ENCODE peak calls at places on chromosome 16, in five cellular contexts. One of them, this sample, is unnamed.

GRCh38 chr16:68756250-68757051 is 19.4 kb downstream of the CDH1 start:
- DNase-seq in AG04449: no peak
- DNase-seq in uterus: no peak
- DNase-seq in CD8-positive, alpha-beta T cell: peak; percentile 22
- DNase-seq in astrocyte of the cerebellum: no peak
- DNase-seq in this sample: no peak

GRCh38 chr16:86171329-86171728 is 272.4 kb downstream of the IRF8 start:
- DNase-seq in astrocyte of the cerebellum: no peak
- DNase-seq in AG04449: no peak
- DNase-seq in CD8-positive, alpha-beta T cell: no peak
- DNase-seq in uterus: no peak
- DNase-seq in this sample: peak; percentile 11

GRCh38 chr16:85566502-85567100 is 46.5 kb upstream of the GSE1 start:
- DNase-seq in uterus: no peak
- DNase-seq in astrocyte of the cerebellum: no peak
- DNase-seq in AG04449: no peak
- DNase-seq in CD8-positive, alpha-beta T cell: no peak
- DNase-seq in this sample: no peak

GRCh38 chr16:82625066-82625968 is 1.5 kb upstream of the CDH13 start:
- DNase-seq in AG04449: no peak
- DNase-seq in CD8-positive, alpha-beta T cell: no peak
- DNase-seq in astrocyte of the cerebellum: no peak
- DNase-seq in uterus: no peak
- DNase-seq in this sample: no peak

GRCh38 chr16:82016268-82016667 is 5.0 kb upstream of the SDR42E1 start:
- DNase-seq in CD8-positive, alpha-beta T cell: no peak
- DNase-seq in astrocyte of the cerebellum: peak; percentile 35
- DNase-seq in AG04449: no peak
- DNase-seq in uterus: no peak
- DNase-seq in this sample: peak; percentile 58

GRCh38 chr16:25155553-25156460 is 44.3 kb downstream of the LCMT1 start:
- DNase-seq in CD8-positive, alpha-beta T cell: no peak
- DNase-seq in astrocyte of the cerebellum: no peak
- DNase-seq in uterus: no peak
- DNase-seq in AG04449: no peak
- DNase-seq in this sample: no peak

GRCh38 chr16:48385272-48385953 is at the start of gene SIAH1:
- DNase-seq in AG04449: no peak
- DNase-seq in uterus: peak; percentile 79
- DNase-seq in astrocyte of the cerebellum: no peak
- DNase-seq in CD8-positive, alpha-beta T cell: peak; percentile 85
- DNase-seq in this sample: peak; percentile 77

GRCh38 chr16:78665373-78665772 is 565.9 kb downstream of the WWOX start:
- DNase-seq in astrocyte of the cerebellum: no peak
- DNase-seq in uterus: no peak
- DNase-seq in CD8-positive, alpha-beta T cell: no peak
- DNase-seq in AG04449: no peak
- DNase-seq in this sample: peak; percentile 27

GRCh38 chr16:57578521-57579360 is 36.3 kb downstream of the ADGRG5 start:
- DNase-seq in CD8-positive, alpha-beta T cell: no peak
- DNase-seq in astrocyte of the cerebellum: no peak
- DNase-seq in uterus: no peak
- DNase-seq in AG04449: no peak
- DNase-seq in this sample: no peak

GRCh38 chr16:20415541-20415940 is 6.2 kb downstream of the ACSM5 start:
- DNase-seq in AG04449: no peak
- DNase-seq in CD8-positive, alpha-beta T cell: no peak
- DNase-seq in uterus: no peak
- DNase-seq in astrocyte of the cerebellum: no peak
- DNase-seq in this sample: no peak

GRCh38 chr16:57824880-57825279 is 22.6 kb upstream of the KIFC3 start:
- DNase-seq in uterus: no peak
- DNase-seq in CD8-positive, alpha-beta T cell: no peak
- DNase-seq in AG04449: no peak
- DNase-seq in astrocyte of the cerebellum: no peak
- DNase-seq in this sample: no peak

GRCh38 chr16:17205279-17206139 is 265.3 kb downstream of the XYLT1 start:
- DNase-seq in CD8-positive, alpha-beta T cell: no peak
- DNase-seq in AG04449: peak; percentile 57
- DNase-seq in uterus: no peak
- DNase-seq in astrocyte of the cerebellum: peak; percentile 59
- DNase-seq in this sample: peak; percentile 92

GRCh38 chr16:64469351-64469750 is 652.5 kb downstream of the CDH11 start:
- DNase-seq in AG04449: no peak
- DNase-seq in astrocyte of the cerebellum: no peak
- DNase-seq in CD8-positive, alpha-beta T cell: no peak
- DNase-seq in uterus: no peak
- DNase-seq in this sample: no peak

GRCh38 chr16:26220894-26221293 is 529.1 kb downstream of the HS3ST4 start:
- DNase-seq in uterus: no peak
- DNase-seq in AG04449: no peak
- DNase-seq in CD8-positive, alpha-beta T cell: no peak
- DNase-seq in astrocyte of the cerebellum: no peak
- DNase-seq in this sample: no peak

GRCh38 chr16:15865742-15866141 is 8.9 kb upstream of the MYH11 start:
- DNase-seq in CD8-positive, alpha-beta T cell: no peak
- DNase-seq in astrocyte of the cerebellum: peak; percentile 67
- DNase-seq in uterus: no peak
- DNase-seq in AG04449: no peak
- DNase-seq in this sample: peak; percentile 58

GRCh38 chr16:11264155-11264832 is 4.8 kb downstream of the TNP2 start:
- DNase-seq in AG04449: no peak
- DNase-seq in uterus: no peak
- DNase-seq in CD8-positive, alpha-beta T cell: no peak
- DNase-seq in astrocyte of the cerebellum: no peak
- DNase-seq in this sample: no peak

GRCh38 chr16:57590654-57591085 is 37.8 kb upstream of the ADGRG1 start:
- DNase-seq in AG04449: no peak
- DNase-seq in CD8-positive, alpha-beta T cell: no peak
- DNase-seq in uterus: peak; percentile 38
- DNase-seq in astrocyte of the cerebellum: no peak
- DNase-seq in this sample: peak; percentile 42

GRCh38 chr16:79717324-79717848 is 116.8 kb upstream of the MAF start:
- DNase-seq in CD8-positive, alpha-beta T cell: no peak
- DNase-seq in uterus: no peak
- DNase-seq in AG04449: no peak
- DNase-seq in astrocyte of the cerebellum: no peak
- DNase-seq in this sample: no peak

GRCh38 chr16:23514381-23515152 is 4.3 kb upstream of the GGA2 start:
- DNase-seq in AG04449: no peak
- DNase-seq in uterus: no peak
- DNase-seq in CD8-positive, alpha-beta T cell: no peak
- DNase-seq in astrocyte of the cerebellum: no peak
- DNase-seq in this sample: no peak

GRCh38 chr16:10941127-10941933 is 938 bp downstream of the DEXI start:
- DNase-seq in astrocyte of the cerebellum: no peak
- DNase-seq in CD8-positive, alpha-beta T cell: no peak
- DNase-seq in AG04449: no peak
- DNase-seq in uterus: no peak
- DNase-seq in this sample: no peak

GRCh38 chr16:12613131-12613991 is 190.3 kb downstream of the CPPED1 start:
- DNase-seq in uterus: no peak
- DNase-seq in AG04449: no peak
- DNase-seq in astrocyte of the cerebellum: peak; percentile 12
- DNase-seq in CD8-positive, alpha-beta T cell: no peak
- DNase-seq in this sample: peak; percentile 12

GRCh38 chr16:67516296-67517177 is 12.1 kb upstream of the RIPOR1 start:
- DNase-seq in uterus: no peak
- DNase-seq in AG04449: no peak
- DNase-seq in astrocyte of the cerebellum: no peak
- DNase-seq in CD8-positive, alpha-beta T cell: no peak
- DNase-seq in this sample: peak; percentile 57

GRCh38 chr16:11245988-11246387 is 10.0 kb downstream of the SOCS1 start:
- DNase-seq in astrocyte of the cerebellum: no peak
- DNase-seq in CD8-positive, alpha-beta T cell: no peak
- DNase-seq in AG04449: no peak
- DNase-seq in uterus: no peak
- DNase-seq in this sample: no peak

GRCh38 chr16:81823111-81823510 is 44.0 kb downstream of the PLCG2 start:
- DNase-seq in uterus: no peak
- DNase-seq in AG04449: no peak
- DNase-seq in CD8-positive, alpha-beta T cell: no peak
- DNase-seq in astrocyte of the cerebellum: no peak
- DNase-seq in this sample: no peak

GRCh38 chr16:59973966-59974365 is 1239.8 kb upstream of the GOT2 start:
- DNase-seq in uterus: no peak
- DNase-seq in CD8-positive, alpha-beta T cell: no peak
- DNase-seq in astrocyte of the cerebellum: no peak
- DNase-seq in AG04449: no peak
- DNase-seq in this sample: no peak
- TF ChIP-seq CTCF in uterus: no peak
- TF ChIP-seq CTCF in CD8-positive, alpha-beta T cell: no peak
- TF ChIP-seq CTCF in astrocyte of the cerebellum: no peak
- TF ChIP-seq CTCF in AG04449: no peak
- TF ChIP-seq CTCF in this sample: no peak

GRCh38 chr16:4117250-4117578 is 972 bp upstream of the ADCY9 start:
- DNase-seq in AG04449: no peak
- DNase-seq in uterus: no peak
- DNase-seq in astrocyte of the cerebellum: no peak
- DNase-seq in CD8-positive, alpha-beta T cell: no peak
- DNase-seq in this sample: no peak
- H3K4me3 ChIP-seq in AG04449: peak overlapping the region; percentile 62
- H3K4me3 ChIP-seq in uterus: peak overlapping the region; percentile 67
- H3K4me3 ChIP-seq in astrocyte of the cerebellum: peak overlapping the region; percentile 42
- H3K4me3 ChIP-seq in CD8-positive, alpha-beta T cell: no peak overlapping the region
- H3K4me3 ChIP-seq in this sample: peak overlapping the region; percentile 61

DNA sequence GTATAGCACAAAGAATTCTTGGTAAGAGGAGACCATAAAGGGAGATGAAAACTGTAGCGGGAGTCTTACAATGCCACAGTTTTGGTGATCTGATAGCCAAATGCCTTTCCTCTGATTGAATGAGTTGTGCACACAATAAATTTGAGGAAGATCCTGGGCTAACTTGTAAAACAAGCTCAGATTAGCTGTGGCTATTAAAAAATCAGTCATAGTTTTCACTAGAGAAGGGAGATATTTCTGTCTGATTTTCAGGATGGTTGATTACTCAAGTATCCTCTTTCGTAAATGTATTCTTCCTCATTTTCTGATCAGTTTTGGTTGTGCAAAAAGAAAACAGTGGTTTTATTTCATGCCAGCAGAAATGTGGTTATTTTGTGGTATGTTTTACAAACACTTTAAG is 9.1 kb upstream of the METTL9 start:
- DNase-seq in uterus: no peak
- DNase-seq in AG04449: no peak
- DNase-seq in CD8-positive, alpha-beta T cell: no peak
- DNase-seq in astrocyte of the cerebellum: no peak
- DNase-seq in this sample: no peak
- TF ChIP-seq CTCF in uterus: no peak
- TF ChIP-seq CTCF in AG04449: no peak
- TF ChIP-seq CTCF in CD8-positive, alpha-beta T cell: no peak
- TF ChIP-seq CTCF in astrocyte of the cerebellum: no peak
- TF ChIP-seq CTCF in this sample: no peak

DNA sequence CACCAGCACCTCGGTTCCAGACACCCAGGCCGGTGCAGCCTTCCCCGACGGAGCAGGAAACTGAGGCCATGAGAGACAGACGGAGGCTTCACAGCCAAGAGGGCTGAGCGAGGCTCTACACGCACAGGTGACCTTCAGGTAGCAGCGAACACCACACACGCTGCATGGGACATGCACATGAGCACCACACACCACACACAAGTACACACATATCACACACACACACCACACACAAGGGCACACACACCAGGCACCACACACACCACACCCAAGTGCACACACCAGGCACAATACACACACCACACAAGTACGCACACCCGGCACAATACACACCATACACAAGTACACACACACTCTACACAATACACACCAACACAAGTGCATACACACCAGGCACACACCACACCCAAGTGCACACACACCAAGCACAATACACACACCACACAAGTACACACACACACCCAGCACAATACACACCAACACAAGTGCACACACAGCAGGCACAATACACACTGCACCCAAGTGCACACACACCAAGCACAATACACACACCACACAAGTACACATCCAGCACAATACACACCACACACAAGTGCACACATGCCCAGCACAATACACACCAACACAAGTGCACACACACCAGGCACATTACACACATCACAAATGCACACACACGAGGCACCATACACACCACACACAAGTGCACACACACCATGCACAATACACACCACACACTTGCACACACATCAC is 33.4 kb upstream of the ZNF469 start:
- DNase-seq in astrocyte of the cerebellum: no peak
- DNase-seq in CD8-positive, alpha-beta T cell: no peak
- DNase-seq in AG04449: no peak
- DNase-seq in uterus: no peak
- DNase-seq in this sample: no peak
- H3K4me3 ChIP-seq in astrocyte of the cerebellum: no peak overlapping the region
- H3K4me3 ChIP-seq in CD8-positive, alpha-beta T cell: no peak overlapping the region
- H3K4me3 ChIP-seq in AG04449: no peak overlapping the region
- H3K4me3 ChIP-seq in uterus: no peak overlapping the region
- H3K4me3 ChIP-seq in this sample: no peak overlapping the region

GRCh38 chr16:2904100-2904921 is 7.4 kb upstream of the FLYWCH1 start:
- DNase-seq in AG04449: no peak
- DNase-seq in CD8-positive, alpha-beta T cell: peak; percentile 63
- DNase-seq in uterus: peak; percentile 78
- DNase-seq in astrocyte of the cerebellum: peak; percentile 51
- DNase-seq in this sample: peak; percentile 82
- TF ChIP-seq CTCF in AG04449: peak; percentile 98
- TF ChIP-seq CTCF in CD8-positive, alpha-beta T cell: peak; percentile 87
- TF ChIP-seq CTCF in uterus: peak; percentile 93
- TF ChIP-seq CTCF in astrocyte of the cerebellum: peak; percentile 91
- TF ChIP-seq CTCF in this sample: peak; percentile 71

GRCh38 chr16:88977028-88977844 is at the start of gene CBFA2T3:
- DNase-seq in CD8-positive, alpha-beta T cell: no peak
- DNase-seq in uterus: peak; percentile 64
- DNase-seq in astrocyte of the cerebellum: no peak
- DNase-seq in AG04449: no peak
- DNase-seq in this sample: no peak

GRCh38 chr16:88977845-88978607 is 1.0 kb upstream of the CBFA2T3 start:
- DNase-seq in astrocyte of the cerebellum: no peak
- DNase-seq in uterus: no peak
- DNase-seq in CD8-positive, alpha-beta T cell: no peak
- DNase-seq in AG04449: no peak
- DNase-seq in this sample: no peak

GRCh38 chr16:88974641-88975215 is 2.3 kb downstream of the CBFA2T3 start:
- DNase-seq in astrocyte of the cerebellum: no peak
- DNase-seq in AG04449: no peak
- DNase-seq in CD8-positive, alpha-beta T cell: no peak
- DNase-seq in uterus: no peak
- DNase-seq in this sample: no peak

GRCh38 chr16:88975511-88976061 is 1.4 kb downstream of the CBFA2T3 start:
- DNase-seq in astrocyte of the cerebellum: no peak
- DNase-seq in uterus: no peak
- DNase-seq in AG04449: no peak
- DNase-seq in CD8-positive, alpha-beta T cell: no peak
- DNase-seq in this sample: no peak

GRCh38 chr16:88976359-88977027 is 514 bp downstream of the CBFA2T3 start:
- DNase-seq in CD8-positive, alpha-beta T cell: no peak
- DNase-seq in AG04449: no peak
- DNase-seq in astrocyte of the cerebellum: no peak
- DNase-seq in uterus: no peak
- DNase-seq in this sample: no peak
- H3K4me3 ChIP-seq in CD8-positive, alpha-beta T cell: no peak overlapping the region
- H3K4me3 ChIP-seq in AG04449: no peak overlapping the region
- H3K4me3 ChIP-seq in astrocyte of the cerebellum: no peak overlapping the region
- H3K4me3 ChIP-seq in uterus: no peak overlapping the region
- H3K4me3 ChIP-seq in this sample: no peak overlapping the region

This sample was measured in AG10803.